ENCODE peak calls at places on chromosomes 3 and 15, in ten cellular contexts. One of them, this sample, is unnamed.

GRCh38 chr3:111906667-111907066 is 47.6 kb downstream of the PHLDB2 start:
- DNase-seq in H1: no peak
- DNase-seq in GM12865: no peak
- DNase-seq in GM23338: no peak
- DNase-seq in kidney epithelial cell: no peak
- DNase-seq in fibroblast of pulmonary artery: no peak
- DNase-seq in pancreas: no peak
- DNase-seq in heart right ventricle: no peak
- DNase-seq in foreskin fibroblast: peak
- DNase-seq in upper lobe of right lung: no peak
- DNase-seq in this sample: no peak

GRCh38 chr3:32432045-32432710 is 40.5 kb downstream of the CMTM7 start:
- DNase-seq in heart right ventricle: no peak
- DNase-seq in upper lobe of right lung: no peak
- DNase-seq in GM23338: no peak
- DNase-seq in pancreas: no peak
- DNase-seq in H1: peak
- DNase-seq in GM12865: no peak
- DNase-seq in foreskin fibroblast: no peak
- DNase-seq in kidney epithelial cell: no peak
- DNase-seq in fibroblast of pulmonary artery: no peak
- DNase-seq in this sample: no peak

GRCh38 chr3:107062787-107063186 is 314.5 kb upstream of the CCDC54 start:
- DNase-seq in fibroblast of pulmonary artery: no peak
- DNase-seq in heart right ventricle: no peak
- DNase-seq in GM23338: peak
- DNase-seq in kidney epithelial cell: no peak
- DNase-seq in GM12865: no peak
- DNase-seq in upper lobe of right lung: no peak
- DNase-seq in foreskin fibroblast: no peak
- DNase-seq in H1: no peak
- DNase-seq in pancreas: no peak
- DNase-seq in this sample: no peak

GRCh38 chr3:18379647-18380046 is 45.5 kb downstream of the SATB1 start:
- DNase-seq in GM23338: peak
- DNase-seq in upper lobe of right lung: no peak
- DNase-seq in GM12865: no peak
- DNase-seq in heart right ventricle: no peak
- DNase-seq in H1: no peak
- DNase-seq in pancreas: no peak
- DNase-seq in kidney epithelial cell: no peak
- DNase-seq in fibroblast of pulmonary artery: no peak
- DNase-seq in foreskin fibroblast: no peak
- DNase-seq in this sample: no peak

GRCh38 chr3:181008796-181009195 is 19.3 kb upstream of the DNAJC19 start:
- DNase-seq in pancreas: no peak
- DNase-seq in kidney epithelial cell: no peak
- DNase-seq in fibroblast of pulmonary artery: no peak
- DNase-seq in GM12865: no peak
- DNase-seq in GM23338: no peak
- DNase-seq in foreskin fibroblast: no peak
- DNase-seq in upper lobe of right lung: no peak
- DNase-seq in H1: no peak
- DNase-seq in heart right ventricle: no peak
- DNase-seq in this sample: no peak

GRCh38 chr15:70328137-70329115 is 230.7 kb upstream of the TLE3 start:
- DNase-seq in pancreas: no peak
- DNase-seq in GM23338: no peak
- DNase-seq in upper lobe of right lung: no peak
- DNase-seq in heart right ventricle: peak
- DNase-seq in foreskin fibroblast: peak
- DNase-seq in kidney epithelial cell: peak
- DNase-seq in GM12865: peak
- DNase-seq in fibroblast of pulmonary artery: peak
- DNase-seq in H1: no peak
- DNase-seq in this sample: no peak

GRCh38 chr3:127710473-127710941 is 37.8 kb downstream of the ABTB1 start:
- DNase-seq in pancreas: no peak
- DNase-seq in fibroblast of pulmonary artery: no peak
- DNase-seq in GM23338: no peak
- DNase-seq in H1: no peak
- DNase-seq in kidney epithelial cell: no peak
- DNase-seq in upper lobe of right lung: peak
- DNase-seq in foreskin fibroblast: no peak
- DNase-seq in GM12865: no peak
- DNase-seq in heart right ventricle: no peak
- DNase-seq in this sample: peak

GRCh38 chr3:117844676-117845075 is 1135.1 kb downstream of the TUSC7 start:
- DNase-seq in upper lobe of right lung: no peak
- DNase-seq in foreskin fibroblast: peak
- DNase-seq in heart right ventricle: no peak
- DNase-seq in fibroblast of pulmonary artery: no peak
- DNase-seq in GM23338: no peak
- DNase-seq in pancreas: no peak
- DNase-seq in H1: no peak
- DNase-seq in kidney epithelial cell: no peak
- DNase-seq in GM12865: no peak
- DNase-seq in this sample: no peak

GRCh38 chr3:67884345-67884744 is 229.9 kb upstream of the SUCLG2 start:
- DNase-seq in kidney epithelial cell: no peak
- DNase-seq in H1: no peak
- DNase-seq in upper lobe of right lung: no peak
- DNase-seq in GM23338: no peak
- DNase-seq in foreskin fibroblast: no peak
- DNase-seq in fibroblast of pulmonary artery: no peak
- DNase-seq in pancreas: no peak
- DNase-seq in GM12865: no peak
- DNase-seq in heart right ventricle: no peak
- DNase-seq in this sample: no peak

GRCh38 chr15:90619939-90620338 is 90.2 kb downstream of the CRTC3 start:
- DNase-seq in GM12865: no peak
- DNase-seq in pancreas: no peak
- DNase-seq in kidney epithelial cell: no peak
- DNase-seq in heart right ventricle: no peak
- DNase-seq in upper lobe of right lung: no peak
- DNase-seq in GM23338: no peak
- DNase-seq in H1: no peak
- DNase-seq in fibroblast of pulmonary artery: no peak
- DNase-seq in foreskin fibroblast: no peak
- DNase-seq in this sample: no peak

GRCh38 chr3:195348719-195349118 is 77.8 kb upstream of the XXYLT1 start:
- DNase-seq in pancreas: no peak
- DNase-seq in GM12865: no peak
- DNase-seq in foreskin fibroblast: no peak
- DNase-seq in upper lobe of right lung: no peak
- DNase-seq in GM23338: no peak
- DNase-seq in H1: no peak
- DNase-seq in fibroblast of pulmonary artery: no peak
- DNase-seq in kidney epithelial cell: no peak
- DNase-seq in heart right ventricle: no peak
- DNase-seq in this sample: no peak

GRCh38 chr3:23390989-23391388 is 187.9 kb downstream of the UBE2E2 start:
- DNase-seq in heart right ventricle: no peak
- DNase-seq in H1: no peak
- DNase-seq in pancreas: no peak
- DNase-seq in fibroblast of pulmonary artery: no peak
- DNase-seq in GM12865: no peak
- DNase-seq in foreskin fibroblast: no peak
- DNase-seq in GM23338: no peak
- DNase-seq in kidney epithelial cell: no peak
- DNase-seq in upper lobe of right lung: no peak
- DNase-seq in this sample: no peak
- H3K4me3 ChIP-seq in heart right ventricle: no peak
- H3K4me3 ChIP-seq in H1: no peak
- H3K4me3 ChIP-seq in pancreas: no peak
- H3K4me3 ChIP-seq in fibroblast of pulmonary artery: no peak
- H3K4me3 ChIP-seq in GM12865: no peak
- H3K4me3 ChIP-seq in foreskin fibroblast: no peak
- H3K4me3 ChIP-seq in GM23338: no peak
- H3K4me3 ChIP-seq in kidney epithelial cell: no peak
- H3K4me3 ChIP-seq in upper lobe of right lung: no peak
- H3K4me3 ChIP-seq in this sample: no peak

GRCh38 chr15:67914028-67914427 is 74.2 kb upstream of the RNU6-1 start:
- DNase-seq in GM12865: no peak
- DNase-seq in pancreas: no peak
- DNase-seq in H1: no peak
- DNase-seq in fibroblast of pulmonary artery: no peak
- DNase-seq in foreskin fibroblast: no peak
- DNase-seq in GM23338: no peak
- DNase-seq in heart right ventricle: no peak
- DNase-seq in kidney epithelial cell: no peak
- DNase-seq in upper lobe of right lung: no peak
- DNase-seq in this sample: no peak
- H3K4me3 ChIP-seq in GM12865: no peak
- H3K4me3 ChIP-seq in pancreas: no peak
- H3K4me3 ChIP-seq in H1: no peak
- H3K4me3 ChIP-seq in fibroblast of pulmonary artery: no peak
- H3K4me3 ChIP-seq in foreskin fibroblast: no peak
- H3K4me3 ChIP-seq in GM23338: no peak
- H3K4me3 ChIP-seq in heart right ventricle: no peak
- H3K4me3 ChIP-seq in kidney epithelial cell: no peak
- H3K4me3 ChIP-seq in upper lobe of right lung: no peak
- H3K4me3 ChIP-seq in this sample: no peak

GRCh38 chr15:89360294-89360971 is 25.8 kb upstream of the POLG start:
- DNase-seq in GM12865: no peak
- DNase-seq in fibroblast of pulmonary artery: no peak
- DNase-seq in GM23338: peak
- DNase-seq in foreskin fibroblast: no peak
- DNase-seq in upper lobe of right lung: no peak
- DNase-seq in heart right ventricle: no peak
- DNase-seq in H1: peak
- DNase-seq in kidney epithelial cell: no peak
- DNase-seq in pancreas: no peak
- DNase-seq in this sample: no peak

GRCh38 chr15:89359471-89360293 is 25.1 kb upstream of the POLG start:
- DNase-seq in foreskin fibroblast: no peak
- DNase-seq in GM23338: peak
- DNase-seq in H1: peak
- DNase-seq in upper lobe of right lung: no peak
- DNase-seq in heart right ventricle: no peak
- DNase-seq in kidney epithelial cell: no peak
- DNase-seq in pancreas: no peak
- DNase-seq in fibroblast of pulmonary artery: no peak
- DNase-seq in GM12865: no peak
- DNase-seq in this sample: no peak

GRCh38 chr15:89362203-89363101 is 27.8 kb upstream of the POLG start:
- DNase-seq in kidney epithelial cell: no peak
- DNase-seq in pancreas: no peak
- DNase-seq in GM23338: peak
- DNase-seq in heart right ventricle: no peak
- DNase-seq in fibroblast of pulmonary artery: no peak
- DNase-seq in upper lobe of right lung: no peak
- DNase-seq in H1: peak
- DNase-seq in GM12865: no peak
- DNase-seq in foreskin fibroblast: no peak
- DNase-seq in this sample: no peak

GRCh38 chr15:89363133-89363532 is 28.5 kb upstream of the POLG start:
- DNase-seq in kidney epithelial cell: no peak
- DNase-seq in heart right ventricle: no peak
- DNase-seq in foreskin fibroblast: no peak
- DNase-seq in upper lobe of right lung: no peak
- DNase-seq in fibroblast of pulmonary artery: no peak
- DNase-seq in GM12865: no peak
- DNase-seq in pancreas: no peak
- DNase-seq in H1: no peak
- DNase-seq in GM23338: no peak
- DNase-seq in this sample: no peak

DNA sequence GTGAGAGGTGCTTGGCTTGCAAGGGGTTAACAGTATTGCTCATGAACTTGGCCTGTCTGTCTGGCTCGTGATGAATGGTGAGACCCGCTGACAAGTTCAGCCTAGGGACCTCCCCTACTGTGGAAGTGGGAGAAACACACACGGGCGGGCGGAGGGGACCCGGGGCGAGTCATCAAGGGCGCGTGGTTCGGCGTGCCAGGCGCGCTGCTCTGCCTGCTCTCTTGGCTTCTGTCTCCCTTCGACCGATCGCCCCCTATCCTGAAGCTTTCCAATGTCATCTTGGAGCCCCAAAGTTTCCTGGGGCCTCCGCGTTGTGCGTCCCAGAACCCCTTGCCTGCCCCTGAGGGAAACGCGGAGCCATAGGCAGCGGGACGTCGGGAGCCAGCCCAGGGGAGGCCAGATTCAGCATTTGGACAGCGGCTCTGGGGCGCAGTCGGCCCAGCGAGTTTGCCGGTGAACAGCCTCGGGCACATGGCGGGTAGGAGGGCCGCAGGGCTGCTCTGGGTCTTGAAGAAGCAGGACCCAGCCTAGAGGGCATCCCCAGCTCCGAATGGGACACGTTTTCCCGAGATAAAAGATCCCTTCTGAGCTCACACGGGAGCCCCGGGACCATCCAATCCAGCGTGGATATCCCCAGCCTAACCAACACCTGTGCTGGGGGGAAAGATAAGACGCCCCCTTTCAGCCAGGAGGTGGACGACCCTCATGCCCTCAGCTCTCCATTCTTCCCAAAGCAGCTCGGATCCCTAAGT is 27.0 kb upstream of the POLG start:
- DNase-seq in H1: peak
- DNase-seq in foreskin fibroblast: peak
- DNase-seq in heart right ventricle: peak
- DNase-seq in fibroblast of pulmonary artery: peak
- DNase-seq in GM23338: peak
- DNase-seq in upper lobe of right lung: peak
- DNase-seq in kidney epithelial cell: no peak
- DNase-seq in pancreas: peak
- DNase-seq in GM12865: peak
- DNase-seq in this sample: peak
- H3K4me3 ChIP-seq in H1: no peak
- H3K4me3 ChIP-seq in foreskin fibroblast: no peak
- H3K4me3 ChIP-seq in heart right ventricle: no peak
- H3K4me3 ChIP-seq in fibroblast of pulmonary artery: no peak
- H3K4me3 ChIP-seq in GM23338: no peak
- H3K4me3 ChIP-seq in upper lobe of right lung: no peak
- H3K4me3 ChIP-seq in kidney epithelial cell: no peak
- H3K4me3 ChIP-seq in pancreas: peak
- H3K4me3 ChIP-seq in GM12865: no peak
- H3K4me3 ChIP-seq in this sample: no peak

DNA sequence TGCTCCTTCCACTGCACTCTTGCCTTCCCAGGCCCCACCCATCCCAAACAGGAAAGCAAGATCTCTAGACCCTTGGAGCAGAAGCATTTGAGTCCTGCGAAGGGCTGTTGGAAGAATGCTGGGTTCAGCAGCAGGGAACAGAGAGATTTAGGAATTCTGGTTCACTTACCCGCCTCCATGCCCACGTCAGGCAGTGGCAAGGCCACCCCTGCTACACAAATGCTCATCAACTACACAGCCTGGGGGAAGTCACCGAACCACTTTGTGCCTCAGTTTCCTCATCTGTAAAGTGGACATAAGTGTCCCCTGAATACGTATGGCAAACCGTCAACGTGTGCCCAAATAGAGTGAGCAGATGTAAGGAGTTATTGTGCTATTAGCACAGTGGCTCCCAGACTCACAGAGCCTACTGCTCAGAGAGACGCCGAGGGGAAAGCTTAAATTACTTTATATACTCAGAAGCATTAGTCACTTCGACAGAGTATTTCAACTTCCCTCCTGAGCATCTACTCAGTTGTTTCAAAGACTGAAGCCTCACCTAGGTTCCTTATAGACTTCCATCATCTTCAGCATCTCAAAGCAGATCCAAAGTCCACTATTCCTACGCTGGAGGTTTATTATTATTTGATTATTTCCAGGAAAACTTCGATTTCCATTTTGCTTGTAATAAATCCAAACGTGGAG is 906 bp downstream of the HOMER2 start:
- DNase-seq in kidney epithelial cell: no peak
- DNase-seq in pancreas: no peak
- DNase-seq in fibroblast of pulmonary artery: no peak
- DNase-seq in GM23338: peak
- DNase-seq in GM12865: no peak
- DNase-seq in H1: no peak
- DNase-seq in upper lobe of right lung: no peak
- DNase-seq in foreskin fibroblast: peak
- DNase-seq in heart right ventricle: no peak
- DNase-seq in this sample: no peak
- H3K4me3 ChIP-seq in kidney epithelial cell: peak
- H3K4me3 ChIP-seq in pancreas: peak
- H3K4me3 ChIP-seq in fibroblast of pulmonary artery: no peak
- H3K4me3 ChIP-seq in GM23338: peak
- H3K4me3 ChIP-seq in GM12865: no peak
- H3K4me3 ChIP-seq in H1: peak
- H3K4me3 ChIP-seq in upper lobe of right lung: peak
- H3K4me3 ChIP-seq in foreskin fibroblast: no peak
- H3K4me3 ChIP-seq in heart right ventricle: peak
- H3K4me3 ChIP-seq in this sample: peak